ENCODE peak calls at places on chromosomes 13 and 19, in seven cellular contexts. One of them, this sample, is unnamed.

GRCh38 chr19:55178781-55179569 is 1.1 kb downstream of the SYT5 start:
- DNase-seq in glutamatergic neuron: peak
- DNase-seq in mucosa of gallbladder: peak
- DNase-seq in esophagus squamous epithelium: no peak
- DNase-seq in endothelial cell: peak
- DNase-seq in astrocyte of the spinal cord: peak
- DNase-seq in cardiac fibroblast: peak
- DNase-seq in this sample: no peak

GRCh38 chr19:35721374-35721773 is 3.6 kb downstream of the KMT2B start:
- DNase-seq in glutamatergic neuron: no peak
- DNase-seq in mucosa of gallbladder: no peak
- DNase-seq in esophagus squamous epithelium: no peak
- DNase-seq in endothelial cell: no peak
- DNase-seq in astrocyte of the spinal cord: no peak
- DNase-seq in cardiac fibroblast: no peak
- DNase-seq in this sample: no peak

GRCh38 chr13:46675016-46675415 is 121.9 kb downstream of the ESD start:
- DNase-seq in glutamatergic neuron: no peak
- DNase-seq in mucosa of gallbladder: no peak
- DNase-seq in esophagus squamous epithelium: no peak
- DNase-seq in endothelial cell: no peak
- DNase-seq in astrocyte of the spinal cord: no peak
- DNase-seq in cardiac fibroblast: no peak
- DNase-seq in this sample: no peak

GRCh38 chr19:1570836-1571235 is 2.7 kb upstream of the MEX3D start:
- DNase-seq in glutamatergic neuron: no peak
- DNase-seq in mucosa of gallbladder: no peak
- DNase-seq in esophagus squamous epithelium: no peak
- DNase-seq in endothelial cell: no peak
- DNase-seq in astrocyte of the spinal cord: no peak
- DNase-seq in cardiac fibroblast: no peak
- DNase-seq in this sample: no peak

GRCh38 chr19:13804830-13805683 is 9.8 kb downstream of the ZSWIM4 start:
- DNase-seq in glutamatergic neuron: peak
- DNase-seq in mucosa of gallbladder: no peak
- DNase-seq in esophagus squamous epithelium: no peak
- DNase-seq in endothelial cell: peak
- DNase-seq in astrocyte of the spinal cord: no peak
- DNase-seq in cardiac fibroblast: no peak
- DNase-seq in this sample: no peak

GRCh38 chr19:45901432-45901903 is 945 bp downstream of the MYPOP start:
- DNase-seq in glutamatergic neuron: peak
- DNase-seq in mucosa of gallbladder: no peak
- DNase-seq in esophagus squamous epithelium: no peak
- DNase-seq in endothelial cell: no peak
- DNase-seq in astrocyte of the spinal cord: peak
- DNase-seq in cardiac fibroblast: peak
- DNase-seq in this sample: no peak

GRCh38 chr19:21566073-21566472 is 60.7 kb downstream of the ZNF429 start:
- DNase-seq in glutamatergic neuron: no peak
- DNase-seq in mucosa of gallbladder: no peak
- DNase-seq in esophagus squamous epithelium: no peak
- DNase-seq in endothelial cell: no peak
- DNase-seq in astrocyte of the spinal cord: no peak
- DNase-seq in cardiac fibroblast: no peak
- DNase-seq in this sample: no peak

GRCh38 chr13:112368883-112369282 is 7.3 kb upstream of the SPACA7 start:
- DNase-seq in glutamatergic neuron: no peak
- DNase-seq in mucosa of gallbladder: no peak
- DNase-seq in esophagus squamous epithelium: no peak
- DNase-seq in endothelial cell: no peak
- DNase-seq in astrocyte of the spinal cord: no peak
- DNase-seq in cardiac fibroblast: no peak
- DNase-seq in this sample: no peak

GRCh38 chr13:34654682-34655081 is 287.4 kb upstream of the NBEA start:
- DNase-seq in glutamatergic neuron: no peak
- DNase-seq in mucosa of gallbladder: peak
- DNase-seq in esophagus squamous epithelium: no peak
- DNase-seq in endothelial cell: no peak
- DNase-seq in astrocyte of the spinal cord: peak
- DNase-seq in cardiac fibroblast: no peak
- DNase-seq in this sample: no peak

GRCh38 chr19:43527860-43528622 is 1.0 kb upstream of the ETHE1 start:
- DNase-seq in glutamatergic neuron: no peak
- DNase-seq in mucosa of gallbladder: no peak
- DNase-seq in esophagus squamous epithelium: no peak
- DNase-seq in endothelial cell: no peak
- DNase-seq in astrocyte of the spinal cord: no peak
- DNase-seq in cardiac fibroblast: peak
- DNase-seq in this sample: no peak

GRCh38 chr13:113621046-113621445 is 36.5 kb downstream of the TFDP1 start:
- DNase-seq in glutamatergic neuron: no peak
- DNase-seq in mucosa of gallbladder: no peak
- DNase-seq in esophagus squamous epithelium: no peak
- DNase-seq in endothelial cell: no peak
- DNase-seq in astrocyte of the spinal cord: no peak
- DNase-seq in cardiac fibroblast: no peak
- DNase-seq in this sample: no peak

GRCh38 chr19:10111405-10111811 is at the start of gene P2RY11:
- DNase-seq in glutamatergic neuron: no peak
- DNase-seq in mucosa of gallbladder: no peak
- DNase-seq in esophagus squamous epithelium: no peak
- DNase-seq in endothelial cell: no peak
- DNase-seq in astrocyte of the spinal cord: no peak
- DNase-seq in cardiac fibroblast: no peak
- DNase-seq in this sample: no peak

GRCh38 chr19:17873661-17874422 is 2.1 kb downstream of the SLC5A5 start:
- DNase-seq in glutamatergic neuron: peak
- DNase-seq in mucosa of gallbladder: no peak
- DNase-seq in esophagus squamous epithelium: no peak
- DNase-seq in endothelial cell: peak
- DNase-seq in astrocyte of the spinal cord: no peak
- DNase-seq in cardiac fibroblast: peak
- DNase-seq in this sample: no peak

GRCh38 chr19:16193466-16193865 is 4.2 kb upstream of the AP1M1 start:
- DNase-seq in glutamatergic neuron: no peak
- DNase-seq in mucosa of gallbladder: no peak
- DNase-seq in esophagus squamous epithelium: no peak
- DNase-seq in endothelial cell: no peak
- DNase-seq in astrocyte of the spinal cord: no peak
- DNase-seq in cardiac fibroblast: no peak
- DNase-seq in this sample: no peak

GRCh38 chr19:29121684-29122083 is 91.3 kb downstream of the UQCRFS1 start:
- DNase-seq in glutamatergic neuron: peak
- DNase-seq in mucosa of gallbladder: no peak
- DNase-seq in esophagus squamous epithelium: no peak
- DNase-seq in endothelial cell: peak
- DNase-seq in astrocyte of the spinal cord: no peak
- DNase-seq in cardiac fibroblast: peak
- DNase-seq in this sample: no peak

GRCh38 chr13:47835470-47836228 is 165.4 kb downstream of the SUCLA2 start:
- DNase-seq in glutamatergic neuron: no peak
- DNase-seq in mucosa of gallbladder: no peak
- DNase-seq in esophagus squamous epithelium: no peak
- DNase-seq in endothelial cell: no peak
- DNase-seq in astrocyte of the spinal cord: no peak
- DNase-seq in cardiac fibroblast: no peak
- DNase-seq in this sample: no peak

GRCh38 chr19:14395710-14396338 is 14.6 kb downstream of the ADGRE5 start:
- DNase-seq in glutamatergic neuron: no peak
- DNase-seq in mucosa of gallbladder: no peak
- DNase-seq in esophagus squamous epithelium: no peak
- DNase-seq in endothelial cell: no peak
- DNase-seq in astrocyte of the spinal cord: no peak
- DNase-seq in cardiac fibroblast: no peak
- DNase-seq in this sample: no peak

This sample was measured in prostate gland.